ENCODE peak calls at places on chromosomes 6 and 20, in five cellular contexts. One of them, this sample, is unnamed.

GRCh38 chr6:24949020-24949569 is 13.3 kb upstream of the RIPOR2 start:
- DNase-seq in ovary: no peak
- DNase-seq in trophoblast cell: no peak
- DNase-seq in lower lobe of right lung: no peak
- DNase-seq in heart right ventricle: no peak
- DNase-seq in this sample: no peak

GRCh38 chr6:166430269-166430668 is 47.5 kb upstream of the MPC1 start:
- DNase-seq in lower lobe of right lung: no peak
- DNase-seq in ovary: no peak
- DNase-seq in trophoblast cell: no peak
- DNase-seq in heart right ventricle: no peak
- DNase-seq in this sample: no peak

GRCh38 chr6:157428418-157429202 is 47.6 kb downstream of the ZDHHC14 start:
- DNase-seq in ovary: no peak
- DNase-seq in trophoblast cell: peak; percentile 83
- DNase-seq in lower lobe of right lung: no peak
- DNase-seq in heart right ventricle: no peak
- DNase-seq in this sample: no peak

GRCh38 chr6:41713650-41714291 is 21.6 kb downstream of the TFEB start:
- DNase-seq in ovary: no peak
- DNase-seq in heart right ventricle: peak; percentile 71
- DNase-seq in trophoblast cell: no peak
- DNase-seq in lower lobe of right lung: no peak
- DNase-seq in this sample: no peak

GRCh38 chr6:90894285-90895144 is 307.6 kb upstream of the MAP3K7 start:
- DNase-seq in trophoblast cell: no peak
- DNase-seq in ovary: no peak
- DNase-seq in heart right ventricle: no peak
- DNase-seq in lower lobe of right lung: no peak
- DNase-seq in this sample: no peak

GRCh38 chr20:62719250-62719945 is 10.8 kb downstream of the NTSR1 start:
- DNase-seq in heart right ventricle: no peak
- DNase-seq in lower lobe of right lung: no peak
- DNase-seq in ovary: no peak
- DNase-seq in trophoblast cell: no peak
- DNase-seq in this sample: no peak

GRCh38 chr6:88866856-88867255 is 96.6 kb downstream of the RNGTT start:
- DNase-seq in heart right ventricle: no peak
- DNase-seq in trophoblast cell: no peak
- DNase-seq in ovary: no peak
- DNase-seq in lower lobe of right lung: no peak
- DNase-seq in this sample: no peak

GRCh38 chr20:43554369-43554768 is 4.5 kb upstream of the SGK2 start:
- DNase-seq in heart right ventricle: no peak
- DNase-seq in ovary: no peak
- DNase-seq in lower lobe of right lung: no peak
- DNase-seq in trophoblast cell: no peak
- DNase-seq in this sample: no peak

GRCh38 chr6:37253608-37254007 is 4.0 kb upstream of the TBC1D22B start:
- DNase-seq in ovary: no peak
- DNase-seq in trophoblast cell: no peak
- DNase-seq in lower lobe of right lung: no peak
- DNase-seq in heart right ventricle: no peak
- DNase-seq in this sample: no peak

GRCh38 chr6:151869787-151870186 is 62.3 kb downstream of the ESR1 start:
- DNase-seq in trophoblast cell: no peak
- DNase-seq in heart right ventricle: no peak
- DNase-seq in lower lobe of right lung: no peak
- DNase-seq in ovary: no peak
- DNase-seq in this sample: no peak

GRCh38 chr20:60424267-60424904 is 466.2 kb downstream of the CDH26 start:
- DNase-seq in heart right ventricle: no peak
- DNase-seq in lower lobe of right lung: no peak
- DNase-seq in ovary: no peak
- DNase-seq in trophoblast cell: no peak
- DNase-seq in this sample: no peak

GRCh38 chr6:41705996-41706835 is 29.2 kb downstream of the TFEB start:
- DNase-seq in trophoblast cell: peak; percentile 34
- DNase-seq in lower lobe of right lung: peak; percentile 86
- DNase-seq in ovary: peak; percentile 43
- DNase-seq in heart right ventricle: peak; percentile 87
- DNase-seq in this sample: peak; percentile 85

GRCh38 chr6:126307859-126308258 is 32.1 kb upstream of the CENPW start:
- DNase-seq in ovary: no peak
- DNase-seq in lower lobe of right lung: peak; percentile 15
- DNase-seq in trophoblast cell: no peak
- DNase-seq in heart right ventricle: no peak
- DNase-seq in this sample: no peak

GRCh38 chr6:149834513-149835481 is 29.4 kb downstream of the LRP11 start:
- DNase-seq in heart right ventricle: peak; percentile 54
- DNase-seq in lower lobe of right lung: no peak
- DNase-seq in trophoblast cell: peak; percentile 92
- DNase-seq in ovary: peak; percentile 64
- DNase-seq in this sample: peak; percentile 60

GRCh38 chr20:24443436-24443835 is 26.0 kb upstream of the SYNDIG1 start:
- DNase-seq in heart right ventricle: no peak
- DNase-seq in lower lobe of right lung: no peak
- DNase-seq in ovary: no peak
- DNase-seq in trophoblast cell: no peak
- DNase-seq in this sample: no peak

GRCh38 chr20:24444531-24445190 is 24.8 kb upstream of the SYNDIG1 start:
- DNase-seq in lower lobe of right lung: no peak
- DNase-seq in ovary: no peak
- DNase-seq in trophoblast cell: no peak
- DNase-seq in heart right ventricle: no peak
- DNase-seq in this sample: no peak

GRCh38 chr20:24439737-24440136 is 29.7 kb upstream of the SYNDIG1 start:
- DNase-seq in ovary: no peak
- DNase-seq in heart right ventricle: no peak
- DNase-seq in lower lobe of right lung: no peak
- DNase-seq in trophoblast cell: no peak
- DNase-seq in this sample: no peak

GRCh38 chr20:24442909-24443308 is 26.5 kb upstream of the SYNDIG1 start:
- DNase-seq in trophoblast cell: no peak
- DNase-seq in ovary: no peak
- DNase-seq in heart right ventricle: no peak
- DNase-seq in lower lobe of right lung: no peak
- DNase-seq in this sample: no peak

DNA sequence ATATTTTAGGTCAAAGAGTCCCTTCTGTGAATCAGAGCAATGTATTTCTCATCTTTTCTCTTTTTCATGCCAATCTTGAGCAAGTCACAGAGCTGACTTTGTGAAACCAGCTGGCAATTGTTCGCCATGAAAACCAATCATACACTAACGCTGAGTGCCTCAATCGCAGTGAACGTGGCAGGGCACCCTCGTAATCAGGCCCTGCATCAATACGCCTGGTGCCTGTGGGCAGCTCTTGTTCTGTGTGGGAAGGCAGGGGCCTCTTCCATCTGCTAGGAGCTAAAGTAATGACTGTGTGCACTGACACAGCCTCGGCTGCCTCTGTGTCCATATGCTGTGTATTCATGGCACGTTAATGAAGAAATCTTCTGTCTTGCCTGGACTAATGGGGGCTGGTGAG is 27.8 kb upstream of the SYNDIG1 start:
- DNase-seq in heart right ventricle: no peak
- DNase-seq in lower lobe of right lung: no peak
- DNase-seq in trophoblast cell: no peak
- DNase-seq in ovary: no peak
- DNase-seq in this sample: no peak
- H3K27ac ChIP-seq in heart right ventricle: no peak overlapping the region
- H3K27ac ChIP-seq in lower lobe of right lung: no peak overlapping the region
- H3K27ac ChIP-seq in trophoblast cell: no peak overlapping the region
- H3K27ac ChIP-seq in ovary: no peak overlapping the region
- H3K27ac ChIP-seq in this sample: no peak overlapping the region

GRCh38 chr6:118908441-118908840 is 14.5 kb downstream of the ASF1A start:
- DNase-seq in lower lobe of right lung: no peak
- DNase-seq in heart right ventricle: no peak
- DNase-seq in trophoblast cell: peak; percentile 17
- DNase-seq in ovary: no peak
- DNase-seq in this sample: no peak

GRCh38 chr6:118917550-118918321 is 17.2 kb downstream of the MCM9 start:
- DNase-seq in ovary: no peak
- DNase-seq in lower lobe of right lung: no peak
- DNase-seq in heart right ventricle: no peak
- DNase-seq in trophoblast cell: no peak
- DNase-seq in this sample: no peak

GRCh38 chr6:118913161-118913560 is 19.2 kb downstream of the ASF1A start:
- DNase-seq in lower lobe of right lung: no peak
- DNase-seq in heart right ventricle: no peak
- DNase-seq in ovary: no peak
- DNase-seq in trophoblast cell: no peak
- DNase-seq in this sample: no peak

GRCh38 chr6:118914598-118914997 is 20.4 kb downstream of the MCM9 start:
- DNase-seq in lower lobe of right lung: no peak
- DNase-seq in trophoblast cell: no peak
- DNase-seq in heart right ventricle: no peak
- DNase-seq in ovary: no peak
- DNase-seq in this sample: no peak

GRCh38 chr6:118912646-118913045 is 18.7 kb downstream of the ASF1A start:
- DNase-seq in ovary: no peak
- DNase-seq in trophoblast cell: no peak
- DNase-seq in lower lobe of right lung: no peak
- DNase-seq in heart right ventricle: no peak
- DNase-seq in this sample: no peak
- H3K27ac ChIP-seq in ovary: no peak overlapping the region
- H3K27ac ChIP-seq in trophoblast cell: no peak overlapping the region
- H3K27ac ChIP-seq in lower lobe of right lung: no peak overlapping the region
- H3K27ac ChIP-seq in heart right ventricle: no peak overlapping the region
- H3K27ac ChIP-seq in this sample: no peak overlapping the region

DNA sequence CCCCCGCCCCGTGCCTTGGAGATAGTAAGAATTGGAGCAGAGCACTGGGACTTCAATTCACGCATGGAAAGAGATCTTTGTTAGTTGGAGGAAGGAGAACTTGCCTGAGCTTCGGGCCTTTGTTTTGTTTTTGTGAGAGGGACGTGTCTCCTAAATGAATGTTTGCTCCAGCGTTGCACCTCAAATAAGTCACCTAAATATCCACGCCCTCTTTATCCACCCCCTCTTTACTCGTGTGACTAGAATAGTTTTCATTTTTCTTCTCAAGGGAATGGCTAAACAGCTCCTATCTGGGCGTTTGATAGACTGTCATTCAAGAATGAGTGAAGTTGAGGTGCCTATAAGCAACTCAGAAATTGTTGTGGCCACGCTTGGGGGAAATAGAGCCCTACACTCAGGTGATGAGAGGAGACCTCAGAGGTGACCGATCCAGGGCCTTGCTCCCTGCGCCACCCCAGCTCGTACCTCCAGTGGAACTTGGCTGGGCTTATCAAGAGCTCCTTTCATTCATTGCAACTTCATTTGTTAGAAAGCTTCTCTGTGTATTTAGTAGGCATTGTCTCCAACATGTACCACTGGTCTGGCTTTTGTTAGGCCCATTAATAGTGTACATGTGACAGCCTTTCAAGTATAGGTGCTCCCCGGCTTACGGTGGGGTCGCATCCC is 867 bp downstream of the PCMTD2 start:
- DNase-seq in heart right ventricle: no peak
- DNase-seq in ovary: peak; percentile 11
- DNase-seq in trophoblast cell: no peak
- DNase-seq in lower lobe of right lung: no peak
- DNase-seq in this sample: no peak
- H3K27ac ChIP-seq in heart right ventricle: peak overlapping the region; percentile 93
- H3K27ac ChIP-seq in ovary: peak overlapping the region; percentile 23
- H3K27ac ChIP-seq in trophoblast cell: no peak overlapping the region
- H3K27ac ChIP-seq in lower lobe of right lung: peak overlapping the region; percentile 86
- H3K27ac ChIP-seq in this sample: peak overlapping the region; percentile 72

DNA sequence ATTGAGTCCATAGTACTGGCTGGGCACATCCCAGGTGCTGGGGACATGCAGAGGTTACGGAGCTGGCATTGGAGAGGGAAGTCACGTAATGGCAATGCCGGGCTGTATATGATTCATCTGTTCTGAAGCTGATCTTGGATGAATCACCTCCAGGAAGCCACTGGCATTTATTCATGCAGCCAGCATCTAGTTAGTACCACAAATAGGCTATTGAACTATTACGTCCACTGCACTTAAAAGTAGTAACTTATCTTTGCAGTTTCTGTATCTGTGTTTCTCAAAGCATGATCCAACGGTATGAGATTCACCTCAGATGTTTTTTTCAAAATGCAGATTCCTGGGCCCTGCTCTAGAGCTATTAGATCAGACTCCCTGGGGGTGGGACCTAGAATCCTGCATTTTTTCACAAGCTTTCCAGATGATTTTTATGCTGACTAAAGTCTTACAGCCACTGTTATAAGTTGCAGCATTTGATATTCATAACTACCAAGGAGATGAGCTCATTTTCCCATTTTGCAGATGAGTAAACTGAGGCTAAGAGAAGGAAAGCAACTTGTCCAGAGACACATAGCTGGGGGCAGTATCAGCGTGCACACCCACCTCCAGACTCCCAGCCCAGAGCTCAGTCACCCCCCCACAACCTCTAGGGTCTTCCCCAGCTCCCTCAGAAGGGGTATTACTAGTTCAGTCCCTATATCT is 44.0 kb upstream of the ID1 start:
- DNase-seq in heart right ventricle: no peak
- DNase-seq in ovary: no peak
- DNase-seq in trophoblast cell: peak; percentile 91
- DNase-seq in lower lobe of right lung: no peak
- DNase-seq in this sample: no peak
- H3K27ac ChIP-seq in heart right ventricle: no peak overlapping the region
- H3K27ac ChIP-seq in ovary: no peak overlapping the region
- H3K27ac ChIP-seq in trophoblast cell: peak overlapping the region; percentile 48
- H3K27ac ChIP-seq in lower lobe of right lung: peak overlapping the region; percentile 57
- H3K27ac ChIP-seq in this sample: no peak overlapping the region